ENCODE peak calls at places on chromosome X, in nine cellular contexts. R is thyroid gland, X is GM12865, V is breast epithelium, A is astrocyte, I is fibroblast of pulmonary artery, Y is neural crest cell, P is mammary epithelial cell, M is esophagus squamous epithelium. T is an unnamed sample.

GRCh38 chrX:51641421-51642021 is 22.8 kb upstream of the CENPVL3 start:
- DNase-seq in P (peak; percentile 19), Y (peak; percentile 13), A (peak; percentile 23), M (no peak), R (no peak), X (peak; percentile 35), V (no peak), I (peak; percentile 72), T (peak; percentile 12)

GRCh38 chrX:119870626-119871131 is 854 bp downstream of the RNF113A start:
- DNase-seq in R (peak; percentile 8), Y (no peak), M (no peak), I (no peak), A (no peak), P (peak; percentile 3), X (peak; percentile 50), V (no peak), T (peak; percentile 46)

GRCh38 chrX:50117477-50117876 is 83.3 kb downstream of the AKAP4 start:
- DNase-seq in A (no peak), P (no peak), I (no peak), X (no peak), R (no peak), V (no peak), Y (no peak), M (no peak), T (no peak)

GRCh38 chrX:32893751-32894150 is 317.6 kb downstream of the DMD start:
- DNase-seq in M (no peak), P (peak; percentile 4), R (no peak), X (no peak), A (no peak), V (no peak), Y (no peak), I (no peak), T (no peak)

GRCh38 chrX:153338836-153339235 is 4.9 kb downstream of the ZNF275 start:
- DNase-seq in I (no peak), A (no peak), X (no peak), P (no peak), Y (no peak), V (no peak), M (no peak), R (no peak), T (no peak)

GRCh38 chrX:39855748-39856129 is 242.0 kb downstream of the BCOR start:
- DNase-seq in P (peak; percentile 19), Y (no peak), R (no peak), X (peak; percentile 92), I (no peak), A (peak; percentile 19), V (no peak), M (peak; percentile 7), T (peak; percentile 62)

GRCh38 chrX:68684291-68684918 is 36.9 kb downstream of the STARD8 start:
- DNase-seq in M (no peak), A (no peak), X (no peak), R (peak; percentile 14), Y (peak; percentile 10), V (no peak), P (no peak), I (peak; percentile 48), T (peak; percentile 56)

GRCh38 chrX:37454537-37455285 is 105.5 kb downstream of the PRRG1 start:
- DNase-seq in V (no peak), X (no peak), P (peak; percentile 82), Y (no peak), A (peak; percentile 70), I (peak; percentile 62), R (no peak), M (no peak), T (peak; percentile 23)

GRCh38 chrX:111719426-111720210 is 38.6 kb downstream of the ALG13 start:
- DNase-seq in R (no peak), A (peak; percentile 22), P (no peak), I (peak; percentile 14), V (no peak), X (no peak), M (no peak), Y (no peak), T (no peak)

GRCh38 chrX:100745806-100746537 is 14.1 kb upstream of the SYTL4 start:
- DNase-seq in I (peak; percentile 28), P (no peak), X (no peak), M (no peak), Y (no peak), A (no peak), R (no peak), V (no peak), T (peak; percentile 42)

DNA sequence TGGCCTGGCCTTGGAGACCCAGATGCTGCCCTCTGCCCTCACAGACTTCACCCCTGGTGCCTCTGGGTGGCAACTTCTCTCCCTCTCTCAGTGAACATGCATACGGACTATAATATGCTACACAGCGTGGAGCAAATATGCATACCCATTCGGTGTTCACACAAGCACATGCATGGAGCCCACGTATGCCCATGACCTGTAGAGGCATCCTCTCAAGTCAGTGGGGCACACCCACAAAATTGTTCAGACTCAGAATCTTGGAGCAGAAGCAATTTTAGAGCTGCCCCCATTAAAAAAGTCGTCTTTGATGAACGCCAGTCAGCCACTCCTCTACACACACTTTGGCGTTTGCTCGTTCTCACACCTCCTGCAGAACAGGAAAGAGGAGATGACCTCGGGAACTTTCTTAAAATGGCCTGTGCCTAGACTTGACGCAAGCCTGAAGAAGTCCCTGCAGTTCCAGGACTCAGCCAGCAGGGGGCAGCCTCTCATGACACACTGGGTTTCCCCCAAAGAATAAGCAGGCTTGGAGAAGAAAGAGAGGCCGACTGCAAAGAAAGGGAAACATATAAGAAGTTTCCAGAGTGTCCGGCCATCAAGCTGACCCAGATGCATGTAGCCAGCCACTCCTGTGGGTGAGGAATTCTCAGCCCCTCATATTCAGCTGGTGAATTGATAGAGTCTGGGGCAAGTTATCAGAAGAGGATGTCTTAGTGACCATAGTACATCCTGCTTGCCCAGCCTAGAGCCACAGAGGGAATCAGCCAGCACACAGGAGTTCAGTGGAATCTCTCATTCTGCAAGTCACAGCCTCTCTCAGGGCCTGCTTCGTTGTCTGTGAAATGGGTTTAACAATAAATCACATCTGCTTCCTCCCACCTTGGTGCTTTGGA is 17.3 kb downstream of the APLN start:
- DNase-seq in P (peak; percentile 40), Y (peak; percentile 83), M (peak; percentile 3), X (peak; percentile 74), A (no peak), V (peak; percentile 34), I (peak; percentile 76), R (peak; percentile 56), T (peak; percentile 71)
- TF ChIP-seq CTCF in P (peak; percentile 96), Y (peak; percentile 92), M (peak; percentile 86), X (peak; percentile 79), A (peak; percentile 70), V (peak; percentile 73), I (peak; percentile 74), R (peak; percentile 69), T (peak; percentile 74)

GRCh38 chrX:54824195-54824594 is 16.6 kb downstream of the MAGED2 start:
- DNase-seq in M (no peak), A (no peak), P (no peak), V (no peak), R (no peak), Y (no peak), X (no peak), I (no peak), T (no peak)

GRCh38 chrX:54821310-54821709 is 13.8 kb downstream of the MAGED2 start:
- DNase-seq in V (no peak), X (no peak), M (no peak), R (no peak), I (no peak), A (no peak), Y (no peak), P (no peak), T (no peak)

GRCh38 chrX:54824722-54825121 is 17.2 kb downstream of the MAGED2 start:
- DNase-seq in I (no peak), M (no peak), A (no peak), Y (no peak), P (no peak), V (no peak), X (no peak), R (no peak), T (no peak)

GRCh38 chrX:54826598-54826997 is 19.1 kb downstream of the MAGED2 start:
- DNase-seq in X (no peak), A (peak; percentile 16), Y (no peak), I (no peak), P (no peak), R (no peak), M (no peak), V (no peak), T (no peak)

GRCh38 chrX:54825716-54826428 is 18.3 kb downstream of the MAGED2 start:
- DNase-seq in M (no peak), P (peak; percentile 65), A (no peak), I (no peak), R (no peak), V (no peak), Y (no peak), X (no peak), T (no peak)
- TF ChIP-seq CTCF in M (no peak), P (no peak), A (no peak), I (no peak), R (no peak), V (no peak), Y (no peak), X (peak; percentile 15), T (no peak)

DNA sequence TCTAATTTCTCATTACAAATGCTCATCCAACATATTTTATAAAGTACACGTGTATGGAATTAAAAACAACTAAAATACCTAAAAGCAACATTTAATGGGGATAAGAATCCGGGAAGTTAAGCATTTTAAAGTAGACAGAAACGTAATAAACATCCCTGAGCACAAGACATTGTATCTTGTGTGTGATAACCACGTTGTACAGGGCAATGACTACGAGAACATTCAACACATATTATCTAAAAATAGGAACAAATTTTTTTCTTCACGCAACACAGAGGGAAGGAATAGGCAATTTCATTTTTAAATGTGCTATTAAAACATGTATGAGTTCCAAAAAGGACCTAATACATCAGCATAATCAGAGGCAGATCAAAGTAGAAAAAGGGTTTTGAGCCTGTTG is 49.5 kb downstream of the AMMECR1 start:
- DNase-seq in I (no peak), M (no peak), R (no peak), A (no peak), V (no peak), X (no peak), Y (no peak), P (no peak), T (no peak)
- TF ChIP-seq CTCF in I (no peak), M (no peak), R (no peak), A (no peak), V (no peak), X (no peak), Y (no peak), P (no peak), T (no peak)

GRCh38 chrX:43940811-43941210 is 32.4 kb downstream of the NDP start:
- DNase-seq in A (peak; percentile 61), Y (no peak), X (no peak), R (no peak), M (no peak), V (no peak), I (peak; percentile 61), P (peak; percentile 51), T (no peak)
- TF ChIP-seq CTCF in A (no peak), Y (no peak), X (no peak), R (no peak), M (no peak), V (no peak), I (no peak), P (no peak), T (no peak)

DNA sequence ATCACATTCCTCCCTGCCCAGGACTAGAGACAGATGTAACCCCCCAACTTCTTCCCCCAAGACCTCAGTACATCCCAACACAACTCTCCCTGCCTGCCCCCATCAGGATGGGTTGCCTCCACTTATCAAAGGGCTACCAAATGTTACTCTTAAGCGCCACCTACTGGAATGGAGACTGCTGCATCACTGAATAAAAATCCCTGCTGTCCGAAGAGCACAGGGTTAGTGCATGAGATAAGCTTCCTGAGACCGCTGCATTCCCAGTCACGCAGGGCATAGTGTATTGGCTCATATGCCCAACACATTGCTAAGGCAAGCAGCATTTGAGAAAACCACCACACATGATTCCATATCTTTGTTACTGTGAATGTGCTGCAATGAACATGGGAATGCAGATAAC is 544.5 kb downstream of the PPP4R3C start:
- DNase-seq in R (no peak), A (no peak), X (peak; percentile 11), M (no peak), P (peak; percentile 9), V (no peak), Y (no peak), I (peak; percentile 18), T (no peak)
- TF ChIP-seq CTCF in R (no peak), A (peak; percentile 28), X (peak; percentile 33), M (no peak), P (peak; percentile 52), V (no peak), Y (peak; percentile 42), I (peak; percentile 6), T (no peak)

T was measured in mucosa of descending colon.